ENCODE peak calls at places on chromosomes 6 and 20, in ten cellular contexts. U is COR-L47; B is hypothalamus; M is endothelial cell; C is right lobe of liver; R is adipocyte; N is T-helper 2 cell; D is stimulated activated CD4-positive, alpha-beta T cell treated with anti-CD3 and anti-CD28 coated beads, Interleukin-15, amount 100 ng/mL, for 24 hours; L is dorsolateral prefrontal cortex; T is T-helper 1 cell. H is an unnamed sample.

GRCh38 chr6:10882654-10883053 is 813 bp upstream of the GCM2 start:
- DNase-seq in U (no peak), B (no peak), M (peak; percentile 31), C (no peak), R (no peak), N (no peak), D (no peak), L (no peak), T (no peak), H (no peak)

GRCh38 chr6:136069119-136069518 is 181.0 kb downstream of the MTFR2 start:
- DNase-seq in U (no peak), B (no peak), M (no peak), C (no peak), R (peak; percentile 70), N (no peak), D (no peak), L (no peak), T (no peak), H (no peak)

GRCh38 chr6:153024401-153025017 is 22.0 kb upstream of the MTRF1L start:
- DNase-seq in U (peak; percentile 24), B (no peak), M (peak; percentile 45), C (peak; percentile 50), R (peak; percentile 84), N (peak; percentile 30), D (peak; percentile 39), L (no peak), T (no peak), H (no peak)

GRCh38 chr6:38567436-38567835 is 72.3 kb downstream of the BTBD9 start:
- DNase-seq in U (peak; percentile 85), B (no peak), M (no peak), C (peak; percentile 66), R (peak; percentile 86), N (no peak), D (no peak), L (peak; percentile 68), T (no peak), H (no peak)

GRCh38 chr6:140486468-140487361 is 1112.3 kb upstream of the CITED2 start:
- DNase-seq in U (no peak), B (no peak), M (no peak), C (no peak), R (peak; percentile 20), N (no peak), D (no peak), L (no peak), T (no peak), H (no peak)

GRCh38 chr20:62902926-62903615 is 23.2 kb downstream of the DIDO1 start:
- DNase-seq in U (no peak), B (no peak), M (no peak), C (no peak), R (no peak), N (no peak), D (peak; percentile 27), L (no peak), T (no peak), H (no peak)

GRCh38 chr6:6656287-6656686 is 67.8 kb downstream of the LY86 start:
- DNase-seq in U (no peak), B (no peak), M (no peak), C (no peak), R (no peak), N (no peak), D (no peak), L (no peak), T (no peak), H (no peak)

GRCh38 chr6:40389176-40389767 is 197.9 kb downstream of the LRFN2 start:
- DNase-seq in U (no peak), B (no peak), M (no peak), C (no peak), R (no peak), N (no peak), D (no peak), L (no peak), T (no peak), H (no peak)

GRCh38 chr6:150899231-150899630 is 33.7 kb downstream of the MTHFD1L start:
- DNase-seq in U (no peak), B (no peak), M (no peak), C (no peak), R (no peak), N (no peak), D (no peak), L (no peak), T (no peak), H (no peak)

GRCh38 chr6:168956141-168956838 is 297.4 kb downstream of the THBS2 start:
- DNase-seq in U (no peak), B (no peak), M (no peak), C (no peak), R (peak; percentile 33), N (no peak), D (no peak), L (no peak), T (no peak), H (no peak)

GRCh38 chr6:87772597-87773530 is 70.8 kb upstream of the AKIRIN2 start:
- DNase-seq in U (no peak), B (no peak), M (no peak), C (no peak), R (peak; percentile 55), N (no peak), D (no peak), L (no peak), T (no peak), H (no peak)

GRCh38 chr6:130359736-130360135 is 6.1 kb upstream of the TMEM200A start:
- DNase-seq in U (no peak), B (no peak), M (no peak), C (no peak), R (no peak), N (no peak), D (no peak), L (no peak), T (no peak), H (no peak)

GRCh38 chr6:162058281-162058875 is 669.2 kb downstream of the PRKN start:
- DNase-seq in U (no peak), B (no peak), M (no peak), C (peak; percentile 97), R (no peak), N (no peak), D (no peak), L (no peak), T (no peak), H (no peak)

GRCh38 chr6:111589366-111589765 is 16.3 kb downstream of the TRAF3IP2 start:
- DNase-seq in U (no peak), B (no peak), M (no peak), C (no peak), R (peak; percentile 89), N (no peak), D (peak; percentile 15), L (no peak), T (no peak), H (no peak)

GRCh38 chr20:18793625-18794427 is 19.8 kb upstream of the SCP2D1 start:
- DNase-seq in U (peak; percentile 94), B (peak; percentile 88), M (peak; percentile 65), C (peak; percentile 91), R (peak; percentile 97), N (peak; percentile 80), D (peak; percentile 88), L (peak; percentile 95), T (peak; percentile 74), H (peak; percentile 67)

GRCh38 chr6:52422156-52422555 is 2.0 kb downstream of the EFHC1 start:
- DNase-seq in U (no peak), B (no peak), M (no peak), C (no peak), R (no peak), N (no peak), D (no peak), L (no peak), T (no peak), H (no peak)

GRCh38 chr6:130598021-130598989 is 228.9 kb upstream of the SMLR1 start:
- DNase-seq in U (no peak), B (no peak), M (no peak), C (no peak), R (peak; percentile 8), N (no peak), D (no peak), L (no peak), T (no peak), H (no peak)

GRCh38 chr6:53986165-53986720 is 125.0 kb upstream of the MLIP start:
- DNase-seq in U (peak; percentile 30), B (peak; percentile 6), M (peak; percentile 52), C (peak; percentile 62), R (peak; percentile 84), N (no peak), D (peak; percentile 16), L (peak; percentile 51), T (no peak), H (no peak)

GRCh38 chr6:19450651-19451050 is 386.5 kb upstream of the ID4 start:
- DNase-seq in U (no peak), B (no peak), M (no peak), C (no peak), R (no peak), N (no peak), D (no peak), L (no peak), T (no peak), H (no peak)

GRCh38 chr20:10846831-10847230 is 173.0 kb upstream of the JAG1 start:
- DNase-seq in U (no peak), B (no peak), M (no peak), C (no peak), R (peak; percentile 48), N (no peak), D (no peak), L (no peak), T (no peak), H (no peak)